ENCODE peak calls at places on chromosomes 13 and 19, in eight cellular contexts. B is tibial nerve, E is ovary, I is IMR-90, C is endodermal cell, K is aorta, O is breast epithelium, J is cardiac muscle cell. S is an unnamed sample.

GRCh38 chr19:43806848-43807247 is 4.6 kb upstream of the LYPD5 start:
- DNase-seq in B (no peak), E (no peak), I (no peak), C (no peak), K (no peak), O (no peak), J (no peak), S (no peak)

GRCh38 chr19:19488041-19488874 is 27.1 kb downstream of the TSSK6 start:
- DNase-seq in B (no peak), E (peak; percentile 63), I (no peak), C (peak; percentile 66), K (no peak), O (no peak), J (peak; percentile 42), S (peak; percentile 43)

GRCh38 chr13:114119196-114119595 is 13.2 kb downstream of the RASA3 start:
- DNase-seq in B (no peak), E (no peak), I (peak; percentile 95), C (peak; percentile 93), K (no peak), O (no peak), J (peak; percentile 44), S (no peak)

GRCh38 chr13:44181938-44182337 is 191.7 kb upstream of the SERP2 start:
- DNase-seq in B (no peak), E (no peak), I (no peak), C (no peak), K (no peak), O (no peak), J (no peak), S (no peak)

GRCh38 chr19:49355890-49356289 is 6.3 kb downstream of the TEAD2 start:
- DNase-seq in B (no peak), E (no peak), I (no peak), C (no peak), K (no peak), O (no peak), J (no peak), S (no peak)

GRCh38 chr13:25330541-25330940 is 29.1 kb downstream of the NUP58 start:
- DNase-seq in B (no peak), E (no peak), I (peak; percentile 28), C (no peak), K (no peak), O (no peak), J (no peak), S (no peak)

GRCh38 chr13:41970918-41971317 is 10.0 kb upstream of the VWA8 start:
- DNase-seq in B (no peak), E (no peak), I (no peak), C (no peak), K (no peak), O (no peak), J (no peak), S (no peak)

GRCh38 chr13:112837371-112838037 is 131.5 kb upstream of the MCF2L start:
- DNase-seq in B (peak; percentile 34), E (no peak), I (no peak), C (no peak), K (peak; percentile 74), O (no peak), J (no peak), S (peak; percentile 67)

GRCh38 chr13:113029487-113030258 is 60.7 kb downstream of the MCF2L start:
- DNase-seq in B (no peak), E (peak; percentile 56), I (no peak), C (peak; percentile 95), K (no peak), O (no peak), J (peak; percentile 63), S (peak; percentile 78)

GRCh38 chr19:21317821-21318220 is 11.4 kb downstream of the ZNF708 start:
- DNase-seq in B (no peak), E (no peak), I (no peak), C (no peak), K (no peak), O (no peak), J (no peak), S (no peak)

GRCh38 chr13:26693749-26694463 is 66.7 kb downstream of the GPR12 start:
- DNase-seq in B (no peak), E (no peak), I (no peak), C (peak; percentile 69), K (no peak), O (no peak), J (no peak), S (no peak)

GRCh38 chr13:108606424-108606823 is 23.0 kb upstream of the MYO16 start:
- DNase-seq in B (no peak), E (no peak), I (no peak), C (no peak), K (no peak), O (no peak), J (no peak), S (no peak)

GRCh38 chr13:48749699-48750473 is 96.2 kb downstream of the CYSLTR2 start:
- DNase-seq in B (peak; percentile 83), E (peak; percentile 80), I (peak; percentile 99), C (peak; percentile 88), K (peak; percentile 89), O (no peak), J (peak; percentile 68), S (peak; percentile 75)

GRCh38 chr13:113897161-113897560 is 33.3 kb upstream of the GAS6 start:
- DNase-seq in B (no peak), E (no peak), I (peak; percentile 98), C (no peak), K (no peak), O (peak; percentile 47), J (no peak), S (no peak)

GRCh38 chr13:95728957-95729356 is 52.0 kb downstream of the DNAJC3 start:
- DNase-seq in B (no peak), E (no peak), I (no peak), C (no peak), K (no peak), O (no peak), J (no peak), S (no peak)

GRCh38 chr13:95920485-95920884 is 132.7 kb downstream of the UGGT2 start:
- DNase-seq in B (no peak), E (no peak), I (no peak), C (no peak), K (no peak), O (no peak), J (no peak), S (no peak)

GRCh38 chr13:44237276-44237767 is 136.3 kb upstream of the SERP2 start:
- DNase-seq in B (peak; percentile 84), E (peak; percentile 59), I (peak; percentile 98), C (no peak), K (no peak), O (no peak), J (peak; percentile 40), S (no peak)

GRCh38 chr13:74097116-74097515 is 37.1 kb downstream of the KLF12 start:
- DNase-seq in B (no peak), E (no peak), I (no peak), C (no peak), K (no peak), O (no peak), J (no peak), S (no peak)

GRCh38 chr13:49783865-49784264 is 8.6 kb downstream of the KPNA3 start:
- DNase-seq in B (no peak), E (no peak), I (no peak), C (no peak), K (no peak), O (no peak), J (no peak), S (no peak)

GRCh38 chr13:110387451-110388140 is 80.5 kb downstream of the COL4A2 start:
- DNase-seq in B (no peak), E (peak; percentile 81), I (peak; percentile 84), C (peak; percentile 74), K (peak; percentile 90), O (no peak), J (no peak), S (no peak)

DNA sequence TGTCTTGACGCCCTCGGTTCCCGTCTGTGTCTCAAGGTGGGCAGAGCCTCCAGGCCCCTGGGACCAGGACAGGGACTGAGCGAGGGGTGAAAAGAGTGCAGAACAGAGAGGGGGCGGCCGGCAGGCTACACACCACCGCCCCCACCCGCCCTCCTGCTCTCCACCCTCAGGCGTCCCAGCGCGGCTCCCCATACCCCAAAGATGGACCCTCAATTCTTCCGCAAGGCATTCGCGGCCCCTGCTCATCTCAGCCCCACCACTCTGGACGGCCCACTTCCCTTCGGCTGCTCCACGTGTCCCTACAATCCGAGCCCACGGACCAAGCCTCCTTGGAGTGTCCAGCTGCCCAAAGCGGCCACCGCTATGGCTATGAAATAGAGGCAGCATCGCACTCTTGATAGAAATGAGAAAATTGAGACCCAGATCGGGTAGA is 1.8 kb downstream of the KLF16 start:
- DNase-seq in B (no peak), E (no peak), I (no peak), C (no peak), K (no peak), O (no peak), J (no peak), S (no peak)
- H3K4me3 ChIP-seq in B (no peak overlapping the region), E (no peak overlapping the region), I (peak overlapping the region; percentile 98), C (peak overlapping the region; percentile 89), K (no peak overlapping the region), O (peak overlapping the region; percentile 64), J (peak overlapping the region; percentile 85), S (peak overlapping the region; percentile 83)

GRCh38 chr19:36638862-36639510 is 27.7 kb downstream of the ZNF461 start:
- DNase-seq in B (no peak), E (no peak), I (no peak), C (no peak), K (no peak), O (no peak), J (no peak), S (no peak)

DNA sequence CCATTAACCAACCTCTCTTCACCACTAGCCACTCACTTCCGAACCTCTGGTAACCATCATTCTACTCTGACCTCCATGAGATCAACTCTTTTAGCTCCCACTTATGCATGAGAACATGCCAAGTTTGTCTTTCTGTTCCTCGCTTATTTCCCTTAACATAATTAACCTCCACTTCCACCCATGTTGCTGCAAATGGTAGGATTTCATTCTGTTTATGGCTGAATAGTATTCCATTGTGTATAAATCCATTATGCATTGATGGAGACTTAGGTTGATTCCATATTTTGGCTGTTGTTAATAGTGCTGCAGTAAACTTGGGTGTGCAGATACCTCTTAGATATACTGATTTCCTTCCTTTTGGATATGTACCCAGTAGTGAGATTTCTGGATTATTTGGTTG is 30.2 kb downstream of the ZNF382 start:
- DNase-seq in B (no peak), E (no peak), I (no peak), C (no peak), K (no peak), O (no peak), J (no peak), S (no peak)
- H3K9me3 ChIP-seq in B (peaks cover 18% of the 10 kb centered on the region), E (peaks cover 10% of the 10 kb centered on the region), I (peaks cover 79% of the 10 kb centered on the region), C (peaks cover 91% of the 10 kb centered on the region), K (peaks cover 34% of the 10 kb centered on the region), O (peaks cover 98% of the 10 kb centered on the region), J (peaks cover 31% of the 10 kb centered on the region), S (peaks cover 5% of the 10 kb centered on the region)

DNA sequence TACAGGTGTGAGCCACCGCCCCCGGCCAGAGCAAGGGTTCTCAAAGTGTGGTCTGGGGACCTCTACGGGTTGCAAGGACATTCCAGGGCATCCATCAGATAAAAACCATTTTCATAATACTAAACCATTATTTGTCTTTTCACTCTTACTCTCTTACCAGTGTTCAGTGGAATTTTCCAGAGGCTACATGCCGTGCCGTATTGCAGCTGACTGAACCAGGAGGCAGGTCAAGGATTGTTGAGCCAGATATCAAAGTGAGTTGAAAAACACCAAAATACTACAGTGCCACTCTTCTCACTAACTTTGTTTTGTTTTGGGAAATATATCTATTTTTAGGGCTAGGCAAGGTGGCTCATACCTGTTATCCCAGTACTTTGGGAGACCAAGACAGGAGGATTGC is 7.2 kb upstream of the PNMA8B start:
- DNase-seq in B (no peak), E (no peak), I (no peak), C (no peak), K (no peak), O (no peak), J (no peak), S (no peak)
- H3K27me3 ChIP-seq in B (no peaks in the 10 kb centered on the region), E (no peaks in the 10 kb centered on the region), I (peaks cover 21% of the 10 kb centered on the region), C (no peaks in the 10 kb centered on the region), K (no peaks in the 10 kb centered on the region), O (no peaks in the 10 kb centered on the region), J (no peaks in the 10 kb centered on the region), S (no peaks in the 10 kb centered on the region)

GRCh38 chr19:35031072-35031881 is 1.0 kb downstream of the SCN1B start:
- DNase-seq in B (no peak), E (no peak), I (peak; percentile 18), C (peak; percentile 81), K (no peak), O (no peak), J (peak; percentile 59), S (no peak)
- H3K4me3 ChIP-seq in B (peak overlapping the region; percentile 55), E (peak overlapping the region; percentile 55), I (peak overlapping the region; percentile 65), C (peak overlapping the region; percentile 74), K (peak overlapping the region; percentile 87), O (peak overlapping the region; percentile 61), J (peak overlapping the region; percentile 57), S (no peak overlapping the region)

S was measured in BE2C.